ENCODE peak calls at places on chromosome 20, in six cellular contexts. X, P, V, J, T and H are unnamed samples.

GRCh38 chr20:2865101-2865500 is 8.2 kb upstream of the PTPRA start:
- DNase-seq in V (no peak), T (no peak), P (no peak), X (no peak), J (no peak), H (no peak)

GRCh38 chr20:15889073-15889923 is 684.0 kb downstream of the KIF16B start:
- DNase-seq in V (no peak), T (no peak), X (no peak), P (no peak), J (no peak), H (no peak)

GRCh38 chr20:8073024-8073832 is 53.7 kb upstream of the TMX4 start:
- DNase-seq in J (no peak), P (no peak), X (no peak), T (no peak), V (no peak), H (peak; percentile 56)

GRCh38 chr20:10668677-10669368 is 5.0 kb downstream of the JAG1 start:
- DNase-seq in X (no peak), T (no peak), P (no peak), J (no peak), V (no peak), H (no peak)

GRCh38 chr20:46022411-46023147 is 6.4 kb upstream of the SLC12A5 start:
- DNase-seq in X (peak; percentile 39), J (peak; percentile 86), T (no peak), V (peak; percentile 79), P (no peak), H (peak; percentile 46)

GRCh38 chr20:43752561-43753301 is 25.9 kb upstream of the GTSF1L start:
- DNase-seq in J (no peak), V (peak; percentile 22), X (no peak), P (no peak), T (no peak), H (no peak)

GRCh38 chr20:42986143-42986773 is 203.4 kb downstream of the PTPRT start:
- DNase-seq in J (no peak), X (no peak), P (no peak), V (no peak), T (peak; percentile 26), H (no peak)

GRCh38 chr20:13089950-13090469 is 81.2 kb downstream of the SPTLC3 start:
- DNase-seq in V (no peak), J (no peak), P (no peak), T (no peak), X (no peak), H (peak; percentile 75)

GRCh38 chr20:48845721-48846306 is 18.0 kb upstream of the PREX1 start:
- DNase-seq in T (no peak), X (no peak), P (no peak), J (no peak), V (no peak), H (no peak)

GRCh38 chr20:46027245-46027853 is 1.7 kb upstream of the SLC12A5 start:
- DNase-seq in T (no peak), V (no peak), X (peak; percentile 30), P (no peak), J (no peak), H (no peak)

GRCh38 chr20:33814238-33814712 is 3.1 kb downstream of the CHMP4B start:
- DNase-seq in T (no peak), J (no peak), P (no peak), V (no peak), X (no peak), H (peak; percentile 86)

DNA sequence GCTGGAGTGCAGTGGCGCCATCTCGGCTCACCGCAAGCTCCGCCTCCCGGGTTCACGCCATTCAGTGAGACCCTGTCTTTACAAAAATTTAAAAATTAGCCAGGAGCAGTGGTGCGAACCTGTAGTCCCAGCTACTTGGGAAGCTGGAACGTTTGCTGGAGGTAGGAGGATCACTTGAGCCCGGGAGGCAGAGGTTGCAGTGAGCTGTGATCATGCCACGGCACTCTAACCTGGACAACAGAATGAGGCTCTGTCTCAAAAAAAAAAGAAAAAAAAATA is 5.7 kb upstream of the PARD6B start:
- DNase-seq in T (no peak), J (no peak), V (no peak), P (no peak), X (no peak), H (no peak)
- H3K27ac ChIP-seq in T (no peak overlapping the region), J (no peak overlapping the region), V (no peak overlapping the region), P (peak overlapping the region; percentile 100), X (peak overlapping the region; percentile 82), H (no peak overlapping the region)

GRCh38 chr20:57558614-57559285 is 2.2 kb upstream of the PCK1 start:
- DNase-seq in V (no peak), T (no peak), J (no peak), P (no peak), X (no peak), H (peak; percentile 76)

GRCh38 chr20:57555457-57556184 is 5.3 kb upstream of the PCK1 start:
- DNase-seq in V (no peak), J (no peak), X (no peak), P (no peak), T (no peak), H (no peak)

GRCh38 chr20:57559286-57559627 is 1.7 kb upstream of the PCK1 start:
- DNase-seq in V (no peak), X (no peak), T (no peak), P (no peak), J (no peak), H (no peak)

GRCh38 chr20:57557926-57558613 is 2.8 kb upstream of the PCK1 start:
- DNase-seq in X (no peak), J (no peak), P (no peak), V (no peak), T (no peak), H (peak; percentile 38)

DNA sequence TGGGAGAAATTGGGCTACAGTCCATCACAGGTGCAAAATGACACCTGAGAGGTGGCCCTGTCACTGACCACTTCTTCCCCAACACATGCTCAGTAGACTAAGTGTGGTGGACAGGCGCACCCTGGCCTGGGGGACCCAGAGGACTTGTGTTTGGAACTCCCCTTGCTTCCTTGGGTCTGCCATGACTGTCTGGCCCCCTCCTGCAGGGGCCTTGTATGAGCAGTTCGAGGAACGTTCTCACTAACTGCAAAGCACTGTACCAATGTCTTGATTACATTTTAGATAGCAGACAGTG is 4.0 kb upstream of the PCK1 start:
- DNase-seq in V (no peak), T (no peak), X (no peak), J (no peak), P (no peak), H (no peak)
- H3K27ac ChIP-seq in V (no peak overlapping the region), T (no peak overlapping the region), X (no peak overlapping the region), J (no peak overlapping the region), P (no peak overlapping the region), H (no peak overlapping the region)

DNA sequence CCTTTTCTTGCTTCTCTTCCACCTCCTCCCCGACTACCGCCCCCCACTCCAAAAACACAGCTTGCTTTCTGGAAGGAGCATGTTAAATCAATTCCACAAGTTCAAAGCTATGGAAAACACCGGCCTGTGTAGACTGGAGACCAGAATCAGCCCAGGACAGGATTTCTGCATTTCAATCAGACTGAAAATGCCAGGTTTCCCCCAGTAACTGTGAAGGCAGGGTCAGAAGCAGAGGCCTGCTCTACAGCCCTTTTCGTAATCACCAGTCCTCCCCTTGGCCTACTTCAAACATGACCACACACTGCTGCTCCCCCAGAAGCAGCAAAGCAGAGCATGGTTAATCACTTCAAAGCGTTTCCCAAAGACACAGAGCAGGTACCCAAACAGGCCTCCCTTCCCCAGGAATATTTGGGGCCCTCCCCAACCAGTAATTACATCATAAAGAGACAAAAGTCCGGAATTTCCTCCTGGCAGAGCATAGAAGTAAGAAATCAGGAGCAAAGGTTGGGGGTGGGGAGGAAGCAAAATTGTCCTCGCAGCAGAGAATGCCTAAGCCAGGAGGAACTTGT is 38.4 kb downstream of the ZMYND8 start:
- DNase-seq in T (no peak), X (peak; percentile 76), J (no peak), P (no peak), V (no peak), H (peak; percentile 88)
- H3K27ac ChIP-seq in T (peak overlapping the region; percentile 100), X (peak overlapping the region; percentile 97), J (peak overlapping the region; percentile 98), P (peak overlapping the region; percentile 99), V (no peak overlapping the region), H (peak overlapping the region; percentile 93)

DNA sequence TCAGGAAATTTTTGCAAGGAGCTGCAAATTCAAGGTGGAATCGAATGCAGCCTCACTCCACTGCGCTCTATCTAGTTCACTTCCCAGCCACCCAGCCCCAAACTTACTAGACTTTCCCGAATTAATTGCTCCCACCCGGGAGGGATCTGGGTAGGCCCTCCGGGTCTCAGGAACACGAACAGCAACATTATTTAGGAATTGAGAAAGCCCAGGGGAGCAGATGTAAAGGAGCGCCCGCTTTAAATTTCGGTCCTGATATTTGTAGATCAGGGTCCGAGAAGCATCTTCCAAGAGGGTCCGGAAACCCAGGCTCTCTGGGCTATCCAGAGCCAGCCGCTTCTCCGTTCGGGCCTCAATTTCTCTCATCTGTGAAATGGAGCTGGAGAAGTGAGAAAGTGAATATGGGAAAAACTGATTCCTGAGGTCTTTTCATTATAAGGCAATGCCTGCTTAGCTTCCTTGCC is 490 bp upstream of the ID1 start:
- DNase-seq in T (no peak), V (no peak), J (no peak), X (no peak), P (no peak), H (no peak)
- H3K27ac ChIP-seq in T (peak overlapping the region; percentile 88), V (no peak overlapping the region), J (no peak overlapping the region), X (peak overlapping the region; percentile 97), P (peak overlapping the region; percentile 100), H (peak overlapping the region; percentile 96)

GRCh38 chr20:62765432-62766070 is 30.7 kb upstream of the MRGBP start:
- DNase-seq in P (no peak), V (no peak), X (no peak), T (no peak), J (no peak), H (no peak)
- H3K27ac ChIP-seq in P (no peak overlapping the region), V (no peak overlapping the region), X (no peak overlapping the region), T (no peak overlapping the region), J (no peak overlapping the region), H (no peak overlapping the region)

GRCh38 chr20:63695419-63696310 is 787 bp upstream of the TNFRSF6B start:
- DNase-seq in P (no peak), T (no peak), J (no peak), X (peak; percentile 73), V (no peak), H (no peak)
- H3K27ac ChIP-seq in P (peak overlapping the region; percentile 59), T (peak overlapping the region; percentile 34), J (peak overlapping the region; percentile 40), X (peak overlapping the region; percentile 78), V (no peak overlapping the region), H (no peak overlapping the region)

GRCh38 chr20:41170386-41171105 is 33.2 kb downstream of the PLCG1 start:
- DNase-seq in J (peak; percentile 58), T (no peak), P (no peak), V (no peak), X (no peak), H (no peak)
- H3K27ac ChIP-seq in J (peak overlapping the region; percentile 49), T (peak overlapping the region; percentile 77), P (no peak overlapping the region), V (peak overlapping the region; percentile 20), X (peak overlapping the region; percentile 10), H (no peak overlapping the region)

DNA sequence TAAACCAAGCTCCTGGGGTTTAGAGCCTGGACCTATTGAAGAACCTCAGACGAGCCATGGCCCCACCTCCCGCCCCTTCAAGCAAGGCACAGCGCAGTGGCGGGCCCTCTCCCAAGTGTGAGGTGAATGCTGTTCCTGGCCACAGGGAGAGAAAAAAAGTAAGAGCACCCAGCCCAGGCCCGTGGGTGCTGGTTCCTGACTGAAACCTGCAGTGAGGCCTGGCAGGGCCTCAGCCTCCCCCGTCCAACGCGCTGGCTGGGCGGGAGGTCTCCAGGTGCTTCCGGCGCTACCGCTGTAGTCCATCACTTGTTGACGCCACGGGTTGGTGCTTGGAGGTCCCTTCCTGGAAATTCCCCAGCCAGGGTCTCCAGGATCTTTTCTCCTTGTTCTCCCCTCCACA is 5.5 kb upstream of the FAM83C start:
- DNase-seq in P (no peak), J (no peak), V (no peak), T (no peak), X (no peak), H (no peak)
- H3K27ac ChIP-seq in P (no peak overlapping the region), J (no peak overlapping the region), V (no peak overlapping the region), T (no peak overlapping the region), X (no peak overlapping the region), H (no peak overlapping the region)